ENCODE peak calls at places on chromosomes 6 and 20, in four cellular contexts. U is glutamatergic neuron, C is HepG2, I is natural killer cell. M is an unnamed sample.
A peak's percentile ranks its signal among the peaks of the same experiment; 100 is the strongest.

GRCh38 chr6:39425346-39426056 is 103.0 kb upstream of the KCNK16 start:
- DNase-seq in U (no peak), C (no peak), I (no peak), M (no peak)

GRCh38 chr6:167795874-167796667 is 30.6 kb upstream of the AFDN start:
- DNase-seq in U (peak; percentile 74), C (no peak), I (no peak), M (no peak)

GRCh38 chr20:49519777-49520359 is 37.4 kb upstream of the KCNB1 start:
- DNase-seq in U (no peak), C (no peak), I (no peak), M (no peak)

GRCh38 chr6:12291083-12291784 is 1.1 kb downstream of the EDN1 start:
- DNase-seq in U (no peak), C (no peak), I (no peak), M (no peak)

GRCh38 chr6:112016335-112016734 is 37.6 kb upstream of the CCN6 start:
- DNase-seq in U (no peak), C (no peak), I (no peak), M (no peak)

GRCh38 chr6:3762359-3762758 is 10.8 kb upstream of the PXDC1 start:
- DNase-seq in U (no peak), C (no peak), I (no peak), M (no peak)

GRCh38 chr6:7991536-7991935 is 72.7 kb downstream of the BLOC1S5 start:
- DNase-seq in U (no peak), C (no peak), I (no peak), M (no peak)

GRCh38 chr20:14055127-14055742 is 59.9 kb downstream of the MACROD2 start:
- DNase-seq in U (no peak), C (peak; percentile 77), I (no peak), M (no peak)

GRCh38 chr6:8131265-8131897 is 29.0 kb upstream of the EEF1E1 start:
- DNase-seq in U (peak; percentile 56), C (peak; percentile 77), I (no peak), M (no peak)

GRCh38 chr6:69378326-69378725 is 418.5 kb downstream of the LMBRD1 start:
- DNase-seq in U (no peak), C (no peak), I (no peak), M (no peak)

GRCh38 chr6:52517502-52518278 is 59.2 kb downstream of the TRAM2 start:
- DNase-seq in U (peak; percentile 56), C (peak; percentile 92), I (no peak), M (peak; percentile 57)

GRCh38 chr6:110513001-110513400 is 36.6 kb upstream of the SLC22A16 start:
- DNase-seq in U (no peak), C (no peak), I (no peak), M (no peak)

GRCh38 chr6:83514877-83515466 is 2.6 kb downstream of the PRSS35 start:
- DNase-seq in U (no peak), C (peak; percentile 29), I (no peak), M (no peak)

GRCh38 chr6:34901930-34902329 is 12.9 kb downstream of the ANKS1A start:
- DNase-seq in U (no peak), C (no peak), I (no peak), M (no peak)

GRCh38 chr6:25138024-25138696 is 141.0 kb upstream of the CARMIL1 start:
- DNase-seq in U (no peak), C (no peak), I (peak; percentile 57), M (peak; percentile 54)

GRCh38 chr6:123803862-123804681 is at the start of gene NKAIN2:
- DNase-seq in U (peak; percentile 74), C (no peak), I (no peak), M (no peak)

GRCh38 chr6:14118444-14118843 is 872 bp downstream of the CD83 start:
- DNase-seq in U (no peak), C (no peak), I (no peak), M (no peak)

GRCh38 chr6:169070506-169071176 is 183.0 kb downstream of the THBS2 start:
- DNase-seq in U (no peak), C (peak; percentile 26), I (no peak), M (no peak)

GRCh38 chr6:71452709-71453108 is 164.1 kb downstream of the OGFRL1 start:
- DNase-seq in U (no peak), C (no peak), I (no peak), M (no peak)

GRCh38 chr6:71453307-71453706 is 164.7 kb downstream of the OGFRL1 start:
- DNase-seq in U (no peak), C (no peak), I (no peak), M (no peak)

GRCh38 chr6:71459162-71459561 is 170.6 kb downstream of the OGFRL1 start:
- DNase-seq in U (no peak), C (no peak), I (no peak), M (no peak)

GRCh38 chr6:71457883-71458282 is 169.3 kb downstream of the OGFRL1 start:
- DNase-seq in U (peak; percentile 18), C (no peak), I (no peak), M (no peak)

GRCh38 chr6:71454083-71454482 is 165.5 kb downstream of the OGFRL1 start:
- DNase-seq in U (no peak), C (no peak), I (no peak), M (no peak)
- TF ChIP-seq CTCF in U (no peak), C (no peak), I (no peak), M (no peak)

GRCh38 chr20:2431185-2431584 is 39.4 kb downstream of the SNRPB start:
- DNase-seq in U (no peak), C (no peak), I (no peak), M (no peak)
- TF ChIP-seq CTCF in U (no peak), C (no peak), I (no peak), M (no peak)

DNA sequence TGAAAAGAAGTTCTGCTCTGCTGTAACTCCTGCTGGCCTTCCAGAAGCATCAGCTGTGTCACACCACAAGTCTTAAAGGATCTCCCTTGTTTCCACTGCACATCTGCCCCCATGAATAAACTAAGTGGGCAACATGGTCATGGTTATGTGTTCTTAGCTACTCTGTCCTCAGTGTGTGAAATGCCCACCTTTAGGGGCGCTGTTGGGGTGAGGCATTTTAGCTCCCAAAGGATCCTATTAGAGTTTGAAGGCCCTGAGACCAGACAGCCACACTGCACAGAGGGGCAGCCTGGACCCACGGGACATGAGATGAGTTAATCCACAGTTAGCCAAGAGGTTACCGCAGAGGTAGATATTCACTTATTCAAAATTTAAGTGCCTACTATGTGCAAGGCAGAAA is 294.3 kb upstream of the QKI start:
- DNase-seq in U (no peak), C (peak; percentile 5), I (no peak), M (no peak)
- TF ChIP-seq CTCF in U (no peak), C (peak; percentile 20), I (no peak), M (no peak)

DNA sequence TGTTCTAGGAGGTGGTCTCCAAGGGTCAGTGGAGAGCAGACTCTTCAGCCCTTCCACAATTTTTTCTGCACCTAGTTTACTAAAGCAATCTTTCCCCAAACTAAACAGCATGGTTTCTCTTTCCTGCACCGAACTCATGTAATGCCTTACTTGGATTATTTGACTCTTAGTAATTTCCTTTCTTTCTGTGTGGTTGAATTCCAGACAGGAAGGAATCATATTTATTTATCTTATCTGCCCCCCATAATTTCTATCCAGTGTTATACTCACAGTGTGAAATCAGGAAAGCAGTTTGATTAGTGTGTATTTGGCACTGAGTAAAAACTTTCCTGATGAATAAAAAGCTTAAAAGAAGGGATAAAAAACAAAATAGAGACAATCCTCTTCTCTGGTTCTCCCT is 140.3 kb upstream of the STMND1 start:
- DNase-seq in U (no peak), C (no peak), I (no peak), M (no peak)
- TF ChIP-seq CTCF in U (no peak), C (no peak), I (no peak), M (no peak)

GRCh38 chr20:46324960-46325703 is 16.8 kb upstream of the CDH22 start:
- DNase-seq in U (no peak), C (peak; percentile 69), I (no peak), M (no peak)
- TF ChIP-seq CTCF in U (peak; percentile 41), C (peak; percentile 68), I (no peak), M (peak; percentile 41)

DNA sequence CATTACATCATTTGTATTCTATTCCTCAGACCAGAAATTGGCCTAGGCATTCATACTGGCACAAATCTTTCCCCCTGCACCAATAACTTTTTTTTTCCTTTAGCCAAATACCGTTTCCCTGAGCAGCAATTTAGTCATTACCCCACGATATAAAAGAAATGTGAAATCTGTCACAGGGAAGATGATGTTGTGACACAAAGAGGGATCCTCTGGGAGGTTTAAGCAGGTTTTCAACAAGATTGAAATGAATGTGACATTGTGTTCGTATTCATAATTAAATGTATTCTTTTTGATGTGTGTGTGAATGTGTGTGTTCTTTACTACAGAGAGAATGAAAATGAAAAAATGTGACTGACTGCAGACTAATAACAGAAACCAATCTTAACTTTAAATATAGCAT is 177.5 kb downstream of the BTBD3 start:
- DNase-seq in U (no peak), C (no peak), I (no peak), M (no peak)
- TF ChIP-seq CTCF in U (no peak), C (no peak), I (no peak), M (no peak)

GRCh38 chr6:153563001-153563400 is 431.9 kb upstream of the RGS17 start:
- DNase-seq in U (no peak), C (peak; percentile 4), I (no peak), M (no peak)
- TF ChIP-seq CTCF in U (peak; percentile 31), C (no peak), I (no peak), M (no peak)

DNA sequence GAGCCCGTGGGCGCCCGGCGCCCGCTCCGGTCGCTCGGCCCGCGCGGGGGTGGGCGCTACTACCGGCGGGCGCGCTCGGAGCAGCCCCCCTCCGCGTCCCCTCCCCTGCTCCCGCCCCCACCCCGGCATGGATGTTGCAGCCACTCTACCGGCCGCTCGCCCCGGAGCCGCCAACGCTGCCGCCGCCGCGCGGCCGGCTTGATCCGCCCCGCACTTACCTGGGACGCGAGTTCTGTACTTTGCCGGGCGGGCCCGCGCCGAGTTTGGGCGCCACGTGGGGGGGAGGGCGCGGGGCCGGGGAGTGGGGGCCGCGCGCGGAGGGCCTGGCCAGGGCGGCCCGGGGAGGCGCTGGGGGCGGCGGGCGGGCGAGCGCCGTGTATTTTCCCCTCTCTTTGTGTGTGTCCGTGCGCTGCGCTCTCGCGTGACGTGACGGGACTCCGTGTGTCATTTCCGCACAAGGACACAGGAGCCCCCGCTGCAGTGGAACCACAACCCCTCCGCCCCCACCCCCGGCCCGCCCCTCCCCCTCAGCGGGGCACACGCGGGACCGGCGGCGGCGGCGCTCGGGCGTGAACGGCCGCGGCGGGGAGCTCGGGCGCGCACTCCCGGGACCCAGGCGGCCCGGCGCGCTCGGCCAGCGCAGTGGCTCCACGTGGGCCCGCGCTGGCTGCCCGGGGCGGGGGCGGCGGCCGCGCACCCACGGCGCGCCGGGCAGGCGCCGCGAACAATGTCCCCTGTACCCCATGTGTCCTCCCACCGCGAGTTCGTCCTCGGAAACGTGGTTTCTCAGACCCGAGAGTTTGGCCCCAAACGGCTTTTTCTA is at the start of gene BEND3:
- DNase-seq in U (peak; percentile 62), C (no peak), I (peak; percentile 29), M (peak; percentile 49)
- TF ChIP-seq CTCF in U (no peak), C (peak; percentile 7), I (no peak), M (no peak)

M was measured in CD14-positive monocyte.